ENCODE peak calls at places on chromosome 1, in five cellular contexts. One of them, this sample, is unnamed.

GRCh38 chr1:204846546-204846945 is 24.1 kb upstream of the NFASC start:
- DNase-seq in neuronal stem cell: no peak
- DNase-seq in PC-3: no peak
- DNase-seq in neural progenitor cell: no peak
- DNase-seq in astrocyte: no peak
- DNase-seq in this sample: no peak

GRCh38 chr1:31811605-31812004 is 4.2 kb downstream of the SPOCD1 start:
- DNase-seq in neuronal stem cell: peak
- DNase-seq in PC-3: no peak
- DNase-seq in neural progenitor cell: peak
- DNase-seq in astrocyte: peak
- DNase-seq in this sample: peak

GRCh38 chr1:115320368-115320767 is 17.7 kb downstream of the NGF start:
- DNase-seq in neuronal stem cell: no peak
- DNase-seq in PC-3: peak
- DNase-seq in neural progenitor cell: no peak
- DNase-seq in astrocyte: no peak
- DNase-seq in this sample: no peak

GRCh38 chr1:51328279-51328678 is 2.1 kb downstream of the TTC39A start:
- DNase-seq in neuronal stem cell: no peak
- DNase-seq in PC-3: no peak
- DNase-seq in neural progenitor cell: no peak
- DNase-seq in astrocyte: peak
- DNase-seq in this sample: no peak

GRCh38 chr1:89762431-89762800 is 58.4 kb upstream of the LRRC8D start:
- DNase-seq in neuronal stem cell: peak
- DNase-seq in PC-3: peak
- DNase-seq in neural progenitor cell: no peak
- DNase-seq in astrocyte: peak
- DNase-seq in this sample: no peak

GRCh38 chr1:28119576-28119975 is 31.2 kb upstream of the EYA3 start:
- DNase-seq in neuronal stem cell: no peak
- DNase-seq in PC-3: no peak
- DNase-seq in neural progenitor cell: no peak
- DNase-seq in astrocyte: no peak
- DNase-seq in this sample: no peak

GRCh38 chr1:1199961-1200875 is 6.2 kb downstream of the TNFRSF18 start:
- DNase-seq in neuronal stem cell: no peak
- DNase-seq in PC-3: no peak
- DNase-seq in neural progenitor cell: no peak
- DNase-seq in astrocyte: no peak
- DNase-seq in this sample: no peak

GRCh38 chr1:72435025-72435424 is 152.7 kb upstream of the NEGR1 start:
- DNase-seq in neuronal stem cell: no peak
- DNase-seq in PC-3: peak
- DNase-seq in neural progenitor cell: no peak
- DNase-seq in astrocyte: peak
- DNase-seq in this sample: no peak

GRCh38 chr1:18481190-18481920 is 625 bp downstream of the KLHDC7A start:
- DNase-seq in neuronal stem cell: no peak
- DNase-seq in PC-3: no peak
- DNase-seq in neural progenitor cell: no peak
- DNase-seq in astrocyte: no peak
- DNase-seq in this sample: peak

GRCh38 chr1:213796525-213796924 is 191.2 kb upstream of the PROX1 start:
- DNase-seq in neuronal stem cell: no peak
- DNase-seq in PC-3: no peak
- DNase-seq in neural progenitor cell: no peak
- DNase-seq in astrocyte: no peak
- DNase-seq in this sample: no peak

GRCh38 chr1:195820925-195821324 is 787.3 kb downstream of the KCNT2 start:
- DNase-seq in neuronal stem cell: no peak
- DNase-seq in PC-3: no peak
- DNase-seq in neural progenitor cell: no peak
- DNase-seq in astrocyte: no peak
- DNase-seq in this sample: no peak

GRCh38 chr1:115507256-115507589 is 134.5 kb upstream of the VANGL1 start:
- DNase-seq in neuronal stem cell: peak
- DNase-seq in PC-3: peak
- DNase-seq in neural progenitor cell: peak
- DNase-seq in astrocyte: peak
- DNase-seq in this sample: peak

GRCh38 chr1:167412072-167412471 is 106.3 kb downstream of the CD247 start:
- DNase-seq in neuronal stem cell: no peak
- DNase-seq in PC-3: no peak
- DNase-seq in neural progenitor cell: no peak
- DNase-seq in astrocyte: no peak
- DNase-seq in this sample: no peak

GRCh38 chr1:51957618-51958017 is 32.9 kb downstream of the RAB3B start:
- DNase-seq in neuronal stem cell: no peak
- DNase-seq in PC-3: no peak
- DNase-seq in neural progenitor cell: peak
- DNase-seq in astrocyte: no peak
- DNase-seq in this sample: peak

GRCh38 chr1:117967472-117967871 is 37.9 kb downstream of the WDR3 start:
- DNase-seq in neuronal stem cell: peak
- DNase-seq in PC-3: peak
- DNase-seq in neural progenitor cell: peak
- DNase-seq in astrocyte: peak
- DNase-seq in this sample: no peak

GRCh38 chr1:185352067-185352466 is 35.0 kb upstream of the IVNS1ABP start:
- DNase-seq in neuronal stem cell: no peak
- DNase-seq in PC-3: peak
- DNase-seq in neural progenitor cell: no peak
- DNase-seq in astrocyte: no peak
- DNase-seq in this sample: no peak

GRCh38 chr1:1334835-1335234 is 3.8 kb downstream of the TAS1R3 start:
- DNase-seq in neuronal stem cell: peak
- DNase-seq in PC-3: no peak
- DNase-seq in neural progenitor cell: peak
- DNase-seq in astrocyte: no peak
- DNase-seq in this sample: peak

GRCh38 chr1:150281221-150281757 is 1.1 kb upstream of the CIART start:
- DNase-seq in neuronal stem cell: peak
- DNase-seq in PC-3: peak
- DNase-seq in neural progenitor cell: peak
- DNase-seq in astrocyte: peak
- DNase-seq in this sample: peak

GRCh38 chr1:164640673-164641352 is 81.8 kb downstream of the PBX1 start:
- DNase-seq in neuronal stem cell: no peak
- DNase-seq in PC-3: peak
- DNase-seq in neural progenitor cell: no peak
- DNase-seq in astrocyte: no peak
- DNase-seq in this sample: no peak

DNA sequence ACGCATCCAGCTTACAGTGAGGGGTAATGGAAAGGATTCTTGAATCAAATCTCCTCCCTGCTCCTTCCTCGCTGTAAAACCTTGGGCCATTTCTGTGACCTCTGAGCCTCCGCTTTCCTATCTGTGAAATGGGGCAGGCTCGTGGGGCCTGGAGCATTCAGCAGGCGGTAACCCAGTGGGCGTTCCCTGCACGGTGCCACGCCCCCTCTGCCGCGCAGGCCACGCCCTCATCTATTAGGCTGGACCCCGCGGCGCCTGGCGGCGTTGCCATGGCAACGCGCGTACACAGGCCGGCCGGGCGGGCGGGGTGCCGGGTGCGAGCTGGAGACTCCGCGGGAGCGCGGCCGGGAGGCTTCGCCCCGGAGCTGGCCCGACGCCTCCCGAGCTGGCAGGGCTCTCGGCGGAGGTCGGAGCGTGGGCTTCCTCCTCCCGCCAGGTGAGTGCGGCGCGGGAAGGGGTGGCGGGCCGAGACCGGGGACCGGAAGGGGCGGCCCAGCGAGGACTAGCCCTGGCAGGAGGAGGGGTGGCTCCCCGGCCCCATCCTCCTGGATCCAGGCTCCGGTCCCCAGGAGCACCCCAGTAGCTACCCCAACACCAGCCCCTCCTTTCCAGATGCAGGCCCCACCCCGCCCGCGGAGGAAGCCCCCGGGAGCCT is at the start of gene FHAD1:
- DNase-seq in neuronal stem cell: peak
- DNase-seq in PC-3: peak
- DNase-seq in neural progenitor cell: peak
- DNase-seq in astrocyte: peak
- DNase-seq in this sample: peak
- H3K9ac ChIP-seq in neuronal stem cell: peak
- H3K9ac ChIP-seq in PC-3: no peak
- H3K9ac ChIP-seq in neural progenitor cell: peak
- H3K9ac ChIP-seq in astrocyte: no peak
- H3K9ac ChIP-seq in this sample: peak

DNA sequence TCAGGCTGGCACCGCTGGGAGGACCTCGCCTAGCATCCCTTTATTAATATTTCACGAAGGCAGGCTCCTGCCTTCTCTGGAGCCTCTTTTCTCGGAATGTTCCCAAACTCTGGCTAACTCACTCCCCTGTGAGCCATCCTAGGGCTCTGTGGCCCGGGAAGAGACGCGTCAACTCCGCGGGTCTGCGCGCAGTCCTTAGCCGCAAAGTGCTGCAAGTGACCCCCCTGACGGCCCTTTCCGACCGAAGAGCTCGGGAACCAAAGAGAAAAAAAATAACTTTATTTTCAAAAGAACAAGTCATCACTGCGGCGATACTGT is 14.6 kb downstream of the NR5A2 start:
- DNase-seq in neuronal stem cell: peak
- DNase-seq in PC-3: no peak
- DNase-seq in neural progenitor cell: peak
- DNase-seq in astrocyte: no peak
- DNase-seq in this sample: peak
- H3K9ac ChIP-seq in neuronal stem cell: no peak
- H3K9ac ChIP-seq in PC-3: no peak
- H3K9ac ChIP-seq in neural progenitor cell: no peak
- H3K9ac ChIP-seq in astrocyte: no peak
- H3K9ac ChIP-seq in this sample: no peak

GRCh38 chr1:207884276-207885029 is 26.5 kb downstream of the CD34 start:
- DNase-seq in neuronal stem cell: no peak
- DNase-seq in PC-3: no peak
- DNase-seq in neural progenitor cell: no peak
- DNase-seq in astrocyte: no peak
- DNase-seq in this sample: peak
- H3K9ac ChIP-seq in neuronal stem cell: no peak
- H3K9ac ChIP-seq in PC-3: no peak
- H3K9ac ChIP-seq in neural progenitor cell: no peak
- H3K9ac ChIP-seq in astrocyte: no peak
- H3K9ac ChIP-seq in this sample: no peak

DNA sequence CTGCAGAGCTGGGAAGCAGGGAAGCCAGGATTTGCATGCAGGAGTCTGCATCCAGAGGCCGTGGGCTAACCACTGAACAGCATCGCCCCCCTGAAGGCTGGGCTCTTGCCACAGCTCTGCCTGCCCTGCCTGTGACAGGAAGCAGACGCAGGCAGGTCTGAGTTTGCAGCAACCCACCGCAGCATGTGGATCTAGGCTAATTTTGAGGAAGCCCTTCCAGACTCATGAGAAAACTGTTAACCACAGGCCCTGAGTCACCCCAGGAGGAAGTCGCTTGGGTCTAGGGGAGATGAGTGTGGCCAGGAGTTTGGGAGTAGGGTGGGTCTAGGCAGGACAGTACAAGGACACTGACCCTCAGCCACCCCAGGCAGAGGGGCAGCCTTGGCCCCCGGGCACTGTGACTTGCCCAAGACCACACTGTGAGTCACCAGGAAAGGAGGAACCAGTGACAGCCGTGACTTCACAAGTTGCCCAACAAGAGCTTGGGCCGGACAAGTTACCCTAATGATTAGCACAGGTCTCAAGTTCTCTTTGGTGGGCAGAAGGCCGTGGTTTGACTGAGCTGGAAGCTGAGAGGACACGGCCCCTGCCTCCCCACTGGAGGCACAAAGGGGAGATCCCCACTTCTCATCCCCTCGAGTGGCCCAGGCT is 904 bp downstream of the LAPTM5 start:
- DNase-seq in neuronal stem cell: no peak
- DNase-seq in PC-3: peak
- DNase-seq in neural progenitor cell: no peak
- DNase-seq in astrocyte: peak
- DNase-seq in this sample: no peak
- H3K9ac ChIP-seq in neuronal stem cell: no peak
- H3K9ac ChIP-seq in PC-3: no peak
- H3K9ac ChIP-seq in neural progenitor cell: no peak
- H3K9ac ChIP-seq in astrocyte: peak
- H3K9ac ChIP-seq in this sample: no peak

GRCh38 chr1:44808938-44809917 is 905 bp downstream of the BTBD19 start:
- DNase-seq in neuronal stem cell: no peak
- DNase-seq in PC-3: no peak
- DNase-seq in neural progenitor cell: no peak
- DNase-seq in astrocyte: peak
- DNase-seq in this sample: peak

GRCh38 chr1:44808063-44808937 is at the start of gene BTBD19:
- DNase-seq in neuronal stem cell: no peak
- DNase-seq in PC-3: no peak
- DNase-seq in neural progenitor cell: peak
- DNase-seq in astrocyte: peak
- DNase-seq in this sample: peak

GRCh38 chr1:44806704-44807363 is at the start of gene DYNLT4:
- DNase-seq in neuronal stem cell: no peak
- DNase-seq in PC-3: no peak
- DNase-seq in neural progenitor cell: no peak
- DNase-seq in astrocyte: no peak
- DNase-seq in this sample: no peak

GRCh38 chr1:44806025-44806703 is 987 bp downstream of the DYNLT4 start:
- DNase-seq in neuronal stem cell: no peak
- DNase-seq in PC-3: no peak
- DNase-seq in neural progenitor cell: no peak
- DNase-seq in astrocyte: no peak
- DNase-seq in this sample: no peak

GRCh38 chr1:44807364-44808062 is 362 bp upstream of the DYNLT4 start:
- DNase-seq in neuronal stem cell: peak
- DNase-seq in PC-3: peak
- DNase-seq in neural progenitor cell: peak
- DNase-seq in astrocyte: peak
- DNase-seq in this sample: peak
- H3K9ac ChIP-seq in neuronal stem cell: no peak
- H3K9ac ChIP-seq in PC-3: peak
- H3K9ac ChIP-seq in neural progenitor cell: no peak
- H3K9ac ChIP-seq in astrocyte: peak
- H3K9ac ChIP-seq in this sample: peak

GRCh38 chr1:61183471-61184034 is 101.2 kb downstream of the NFIA start:
- DNase-seq in neuronal stem cell: no peak
- DNase-seq in PC-3: no peak
- DNase-seq in neural progenitor cell: no peak
- DNase-seq in astrocyte: no peak
- DNase-seq in this sample: no peak
- H3K9ac ChIP-seq in neuronal stem cell: no peak
- H3K9ac ChIP-seq in PC-3: no peak
- H3K9ac ChIP-seq in neural progenitor cell: no peak
- H3K9ac ChIP-seq in astrocyte: peak
- H3K9ac ChIP-seq in this sample: no peak

DNA sequence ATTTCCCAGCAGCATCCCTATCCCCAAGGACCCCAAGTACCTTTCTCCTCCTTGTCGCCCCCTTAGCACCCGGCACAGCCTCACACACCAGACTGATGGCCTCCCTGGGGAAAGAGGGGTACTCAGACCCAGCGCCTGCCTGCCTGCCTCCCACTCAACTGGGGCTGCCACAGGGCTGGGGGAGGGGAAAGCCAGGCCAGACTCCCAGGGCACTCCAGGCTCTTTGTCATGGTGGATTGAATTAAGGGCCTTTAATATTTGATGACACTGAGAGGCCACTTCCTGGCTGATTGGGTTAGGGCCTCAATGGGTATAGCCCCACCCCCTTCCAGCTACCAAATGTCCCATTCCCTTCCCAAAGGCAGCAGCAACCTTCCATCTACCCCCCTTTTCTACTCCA is 1.8 kb downstream of the SHC1 start:
- DNase-seq in neuronal stem cell: no peak
- DNase-seq in PC-3: no peak
- DNase-seq in neural progenitor cell: no peak
- DNase-seq in astrocyte: no peak
- DNase-seq in this sample: no peak
- H3K9ac ChIP-seq in neuronal stem cell: peak
- H3K9ac ChIP-seq in PC-3: no peak
- H3K9ac ChIP-seq in neural progenitor cell: peak
- H3K9ac ChIP-seq in astrocyte: peak
- H3K9ac ChIP-seq in this sample: peak